ENCODE peak calls at places on chromosomes 3 and 15, in seven cellular contexts. E is foreskin keratinocyte; K is activated CD4-positive, CD25-positive, alpha-beta regulatory T cell; U is SHP77 treated with DMSO at 0.1 percent for 48 hours; C is activated CD8-positive, alpha-beta memory T cell treated with anti-CD3 and anti-CD28 coated beads for 48 hours; O is NCI-H1092; V is GM19239. X is an unnamed sample.

GRCh38 chr15:63985221-63986184 is 60.8 kb downstream of the DAPK2 start:
- DNase-seq in E (no peak), K (no peak), U (no peak), C (no peak), O (peak), V (no peak), X (no peak)

GRCh38 chr3:121769246-121769645 is 19.7 kb upstream of the GOLGB1 start:
- DNase-seq in E (no peak), K (no peak), U (no peak), C (no peak), O (no peak), V (no peak), X (no peak)

GRCh38 chr3:189049458-189050231 is 122.1 kb upstream of the TPRG1 start:
- DNase-seq in E (no peak), K (no peak), U (no peak), C (no peak), O (no peak), V (no peak), X (no peak)

GRCh38 chr3:46162975-46163550 is 45.0 kb downstream of the CCR1 start:
- DNase-seq in E (peak), K (no peak), U (no peak), C (no peak), O (no peak), V (no peak), X (no peak)

GRCh38 chr3:11080492-11080891 is 73.8 kb upstream of the HRH1 start:
- DNase-seq in E (peak), K (no peak), U (no peak), C (no peak), O (no peak), V (no peak), X (no peak)

GRCh38 chr3:134432236-134432635 is 53.5 kb downstream of the ANAPC13 start:
- DNase-seq in E (no peak), K (no peak), U (no peak), C (no peak), O (peak), V (no peak), X (no peak)

GRCh38 chr15:63255485-63255990 is 21.9 kb upstream of the APH1B start:
- DNase-seq in E (no peak), K (no peak), U (no peak), C (no peak), O (no peak), V (no peak), X (no peak)

GRCh38 chr3:154367221-154367620 is 42.9 kb upstream of the DHX36 start:
- DNase-seq in E (no peak), K (no peak), U (no peak), C (no peak), O (no peak), V (no peak), X (no peak)

GRCh38 chr15:63420333-63420741 is 38.7 kb upstream of the CA12 start:
- DNase-seq in E (no peak), K (no peak), U (no peak), C (no peak), O (no peak), V (no peak), X (no peak)

GRCh38 chr3:165725296-165725695 is 111.9 kb downstream of the BCHE start:
- DNase-seq in E (no peak), K (no peak), U (no peak), C (no peak), O (no peak), V (no peak), X (no peak)

GRCh38 chr3:61862614-61863289 is 301.4 kb downstream of the PTPRG start:
- DNase-seq in E (no peak), K (no peak), U (no peak), C (no peak), O (no peak), V (no peak), X (no peak)

GRCh38 chr3:194472290-194472920 is 14.4 kb downstream of the ATP13A3 start:
- DNase-seq in E (no peak), K (no peak), U (no peak), C (no peak), O (peak), V (no peak), X (no peak)

GRCh38 chr3:138009476-138010272 is at the start of gene CLDN18:
- DNase-seq in E (no peak), K (no peak), U (no peak), C (no peak), O (no peak), V (no peak), X (no peak)

GRCh38 chr3:195445885-195446284 is 3.1 kb upstream of the ACAP2 start:
- DNase-seq in E (no peak), K (no peak), U (no peak), C (no peak), O (no peak), V (no peak), X (no peak)

GRCh38 chr3:173395412-173396181 is 1.9 kb upstream of the NLGN1 start:
- DNase-seq in E (peak), K (no peak), U (peak), C (peak), O (peak), V (peak), X (no peak)

GRCh38 chr3:111045564-111045963 is 26.1 kb upstream of the NECTIN3 start:
- DNase-seq in E (no peak), K (no peak), U (no peak), C (no peak), O (no peak), V (no peak), X (no peak)

GRCh38 chr15:31391687-31392671 is 65.3 kb downstream of the KLF13 start:
- DNase-seq in E (no peak), K (peak), U (no peak), C (peak), O (no peak), V (peak), X (peak)

GRCh38 chr3:70312336-70312735 is at the start of gene MDFIC2:
- DNase-seq in E (no peak), K (no peak), U (no peak), C (no peak), O (no peak), V (no peak), X (no peak)

GRCh38 chr3:16060358-16060852 is 114.1 kb upstream of the GALNT15 start:
- DNase-seq in E (peak), K (no peak), U (no peak), C (no peak), O (no peak), V (no peak), X (no peak)

GRCh38 chr3:169748670-169749069 is 16.2 kb downstream of the TERC start:
- DNase-seq in E (peak), K (no peak), U (no peak), C (no peak), O (no peak), V (no peak), X (no peak)

GRCh38 chr3:185504636-185505035 is 5.8 kb upstream of the TMEM41A start:
- DNase-seq in E (no peak), K (no peak), U (no peak), C (no peak), O (no peak), V (no peak), X (no peak)

GRCh38 chr3:88467191-88467590 is 317.4 kb downstream of the C3orf38 start:
- DNase-seq in E (no peak), K (no peak), U (no peak), C (no peak), O (no peak), V (no peak), X (no peak)

GRCh38 chr15:89400121-89400996 is 65.7 kb upstream of the POLG start:
- DNase-seq in E (no peak), K (no peak), U (no peak), C (no peak), O (no peak), V (no peak), X (no peak)

GRCh38 chr3:47162695-47163022 is 1.3 kb downstream of the SETD2 start:
- DNase-seq in E (no peak), K (no peak), U (no peak), C (no peak), O (no peak), V (no peak), X (no peak)

GRCh38 chr15:40511093-40511471 is 40.3 kb downstream of the CHST14 start:
- DNase-seq in E (no peak), K (no peak), U (no peak), C (no peak), O (no peak), V (peak), X (no peak)

GRCh38 chr15:57727031-57727430 is 20.5 kb downstream of the POLR2M start:
- DNase-seq in E (peak), K (no peak), U (no peak), C (no peak), O (no peak), V (no peak), X (no peak)

GRCh38 chr15:62413147-62413546 is 248.1 kb upstream of the C2CD4B start:
- DNase-seq in E (no peak), K (no peak), U (no peak), C (no peak), O (no peak), V (no peak), X (no peak)

GRCh38 chr15:87267798-87268197 is 988.7 kb downstream of the NTRK3 start:
- DNase-seq in E (peak), K (no peak), U (no peak), C (no peak), O (no peak), V (no peak), X (no peak)

GRCh38 chr3:155386817-155387403 is 93.4 kb upstream of the STRIT1 start:
- DNase-seq in E (no peak), K (no peak), U (no peak), C (no peak), O (no peak), V (no peak), X (no peak)

GRCh38 chr3:112979244-112979832 is 4.4 kb upstream of the CD200R1 start:
- DNase-seq in E (no peak), K (no peak), U (no peak), C (no peak), O (no peak), V (no peak), X (no peak)

GRCh38 chr3:19947549-19948071 is 713 bp downstream of the RAB5A start:
- DNase-seq in E (peak), K (peak), U (peak), C (peak), O (no peak), V (no peak), X (no peak)

GRCh38 chr15:62889734-62890505 is 152.6 kb upstream of the TPM1 start:
- DNase-seq in E (no peak), K (no peak), U (no peak), C (no peak), O (no peak), V (no peak), X (no peak)

GRCh38 chr15:40388941-40389823 is 6.7 kb downstream of the KNSTRN start:
- DNase-seq in E (no peak), K (no peak), U (no peak), C (no peak), O (no peak), V (no peak), X (no peak)

GRCh38 chr3:102745881-102746280 is 311.1 kb downstream of the ZPLD1 start:
- DNase-seq in E (no peak), K (no peak), U (no peak), C (no peak), O (no peak), V (no peak), X (no peak)

GRCh38 chr3:74535281-74535680 is 79.2 kb downstream of the CNTN3 start:
- DNase-seq in E (no peak), K (no peak), U (no peak), C (no peak), O (no peak), V (no peak), X (no peak)

GRCh38 chr3:182135056-182135455 is 423.3 kb downstream of the SOX2 start:
- DNase-seq in E (no peak), K (no peak), U (no peak), C (no peak), O (no peak), V (no peak), X (no peak)

GRCh38 chr3:64187065-64187959 is 38.0 kb downstream of the PRICKLE2 start:
- DNase-seq in E (peak), K (no peak), U (peak), C (no peak), O (no peak), V (no peak), X (no peak)

GRCh38 chr3:97841956-97842355 is 20.1 kb downstream of the CRYBG3 start:
- DNase-seq in E (no peak), K (no peak), U (no peak), C (no peak), O (no peak), V (no peak), X (no peak)